ENCODE peak calls at places on chromosomes 5 and 9, in nine cellular contexts. One of them, this sample, is unnamed.

GRCh38 chr9:38032266-38032830 is 36.7 kb downstream of the SHB start:
- DNase-seq in right lobe of liver: no peak
- DNase-seq in cardiac fibroblast: no peak
- DNase-seq in heart right ventricle: no peak
- DNase-seq in BJ: no peak
- DNase-seq in IMR-90: no peak
- DNase-seq in adrenal gland: no peak
- DNase-seq in astrocyte: no peak
- DNase-seq in OCI-LY7: peak
- DNase-seq in this sample: no peak

GRCh38 chr9:131190191-131190590 is 64.8 kb downstream of the NUP214 start:
- DNase-seq in IMR-90: no peak
- DNase-seq in adrenal gland: no peak
- DNase-seq in astrocyte: no peak
- DNase-seq in BJ: no peak
- DNase-seq in heart right ventricle: no peak
- DNase-seq in right lobe of liver: no peak
- DNase-seq in cardiac fibroblast: no peak
- DNase-seq in OCI-LY7: no peak
- DNase-seq in this sample: no peak

GRCh38 chr5:912356-913091 is 19.8 kb downstream of the TRIP13 start:
- DNase-seq in OCI-LY7: peak
- DNase-seq in astrocyte: peak
- DNase-seq in BJ: peak
- DNase-seq in right lobe of liver: no peak
- DNase-seq in IMR-90: peak
- DNase-seq in adrenal gland: no peak
- DNase-seq in heart right ventricle: no peak
- DNase-seq in cardiac fibroblast: peak
- DNase-seq in this sample: peak

GRCh38 chr9:120366646-120367019 is 213.3 kb downstream of the CDK5RAP2 start:
- DNase-seq in astrocyte: peak
- DNase-seq in right lobe of liver: no peak
- DNase-seq in heart right ventricle: no peak
- DNase-seq in cardiac fibroblast: peak
- DNase-seq in adrenal gland: peak
- DNase-seq in BJ: peak
- DNase-seq in IMR-90: peak
- DNase-seq in OCI-LY7: no peak
- DNase-seq in this sample: peak

GRCh38 chr5:93591323-93591945 is 8.4 kb downstream of the NR2F1 start:
- DNase-seq in cardiac fibroblast: no peak
- DNase-seq in BJ: no peak
- DNase-seq in IMR-90: no peak
- DNase-seq in astrocyte: no peak
- DNase-seq in right lobe of liver: no peak
- DNase-seq in adrenal gland: no peak
- DNase-seq in heart right ventricle: no peak
- DNase-seq in OCI-LY7: no peak
- DNase-seq in this sample: no peak

GRCh38 chr9:15329539-15330109 is 22.6 kb upstream of the TTC39B start:
- DNase-seq in heart right ventricle: no peak
- DNase-seq in IMR-90: no peak
- DNase-seq in right lobe of liver: no peak
- DNase-seq in OCI-LY7: no peak
- DNase-seq in cardiac fibroblast: no peak
- DNase-seq in BJ: no peak
- DNase-seq in astrocyte: no peak
- DNase-seq in adrenal gland: no peak
- DNase-seq in this sample: no peak

GRCh38 chr9:19641046-19641445 is 147.8 kb downstream of the SLC24A2 start:
- DNase-seq in IMR-90: no peak
- DNase-seq in BJ: no peak
- DNase-seq in heart right ventricle: no peak
- DNase-seq in astrocyte: no peak
- DNase-seq in OCI-LY7: no peak
- DNase-seq in right lobe of liver: no peak
- DNase-seq in adrenal gland: no peak
- DNase-seq in cardiac fibroblast: peak
- DNase-seq in this sample: peak

GRCh38 chr9:116152390-116152789 is 1.2 kb upstream of the PAPPA start:
- DNase-seq in cardiac fibroblast: peak
- DNase-seq in right lobe of liver: no peak
- DNase-seq in adrenal gland: no peak
- DNase-seq in heart right ventricle: no peak
- DNase-seq in OCI-LY7: no peak
- DNase-seq in IMR-90: peak
- DNase-seq in astrocyte: no peak
- DNase-seq in BJ: no peak
- DNase-seq in this sample: peak

GRCh38 chr5:75756991-75757390 is 39.8 kb upstream of the POC5 start:
- DNase-seq in astrocyte: no peak
- DNase-seq in BJ: no peak
- DNase-seq in heart right ventricle: no peak
- DNase-seq in OCI-LY7: no peak
- DNase-seq in cardiac fibroblast: no peak
- DNase-seq in adrenal gland: no peak
- DNase-seq in right lobe of liver: no peak
- DNase-seq in IMR-90: peak
- DNase-seq in this sample: no peak

GRCh38 chr9:82191082-82191481 is 202.5 kb downstream of the SPATA31D1 start:
- DNase-seq in IMR-90: no peak
- DNase-seq in adrenal gland: no peak
- DNase-seq in right lobe of liver: no peak
- DNase-seq in BJ: no peak
- DNase-seq in OCI-LY7: no peak
- DNase-seq in astrocyte: no peak
- DNase-seq in heart right ventricle: no peak
- DNase-seq in cardiac fibroblast: no peak
- DNase-seq in this sample: no peak

GRCh38 chr5:125034331-125034730 is 287.9 kb upstream of the ZNF608 start:
- DNase-seq in BJ: no peak
- DNase-seq in adrenal gland: no peak
- DNase-seq in astrocyte: no peak
- DNase-seq in IMR-90: no peak
- DNase-seq in cardiac fibroblast: no peak
- DNase-seq in right lobe of liver: peak
- DNase-seq in OCI-LY7: no peak
- DNase-seq in heart right ventricle: no peak
- DNase-seq in this sample: no peak

GRCh38 chr5:134223406-134224251 is 2.2 kb downstream of the PPP2CA start:
- DNase-seq in IMR-90: peak
- DNase-seq in OCI-LY7: no peak
- DNase-seq in cardiac fibroblast: peak
- DNase-seq in astrocyte: no peak
- DNase-seq in heart right ventricle: no peak
- DNase-seq in right lobe of liver: no peak
- DNase-seq in BJ: no peak
- DNase-seq in adrenal gland: no peak
- DNase-seq in this sample: no peak

GRCh38 chr9:131773911-131774379 is 34.1 kb upstream of the RAPGEF1 start:
- DNase-seq in OCI-LY7: peak
- DNase-seq in IMR-90: peak
- DNase-seq in astrocyte: peak
- DNase-seq in cardiac fibroblast: peak
- DNase-seq in right lobe of liver: peak
- DNase-seq in adrenal gland: peak
- DNase-seq in heart right ventricle: no peak
- DNase-seq in BJ: no peak
- DNase-seq in this sample: peak

GRCh38 chr5:175874462-175875139 is 3.2 kb downstream of the CPLX2 start:
- DNase-seq in heart right ventricle: no peak
- DNase-seq in IMR-90: no peak
- DNase-seq in adrenal gland: no peak
- DNase-seq in right lobe of liver: no peak
- DNase-seq in astrocyte: no peak
- DNase-seq in OCI-LY7: no peak
- DNase-seq in cardiac fibroblast: no peak
- DNase-seq in BJ: no peak
- DNase-seq in this sample: no peak

GRCh38 chr5:175876107-175876506 is 4.7 kb downstream of the CPLX2 start:
- DNase-seq in BJ: no peak
- DNase-seq in right lobe of liver: no peak
- DNase-seq in cardiac fibroblast: no peak
- DNase-seq in adrenal gland: no peak
- DNase-seq in astrocyte: no peak
- DNase-seq in heart right ventricle: no peak
- DNase-seq in IMR-90: no peak
- DNase-seq in OCI-LY7: no peak
- DNase-seq in this sample: no peak

GRCh38 chr5:175872287-175873089 is 1.1 kb downstream of the CPLX2 start:
- DNase-seq in BJ: no peak
- DNase-seq in right lobe of liver: no peak
- DNase-seq in astrocyte: no peak
- DNase-seq in adrenal gland: no peak
- DNase-seq in OCI-LY7: no peak
- DNase-seq in IMR-90: no peak
- DNase-seq in heart right ventricle: no peak
- DNase-seq in cardiac fibroblast: no peak
- DNase-seq in this sample: no peak

GRCh38 chr5:175870820-175871447 is 444 bp upstream of the CPLX2 start:
- DNase-seq in adrenal gland: no peak
- DNase-seq in OCI-LY7: no peak
- DNase-seq in astrocyte: no peak
- DNase-seq in IMR-90: no peak
- DNase-seq in heart right ventricle: no peak
- DNase-seq in BJ: no peak
- DNase-seq in cardiac fibroblast: no peak
- DNase-seq in right lobe of liver: no peak
- DNase-seq in this sample: no peak

GRCh38 chr5:175873090-175873454 is 1.7 kb downstream of the CPLX2 start:
- DNase-seq in heart right ventricle: no peak
- DNase-seq in adrenal gland: no peak
- DNase-seq in right lobe of liver: no peak
- DNase-seq in OCI-LY7: no peak
- DNase-seq in BJ: no peak
- DNase-seq in cardiac fibroblast: no peak
- DNase-seq in astrocyte: no peak
- DNase-seq in IMR-90: no peak
- DNase-seq in this sample: no peak
- TF ChIP-seq CTCF in heart right ventricle: no peak
- TF ChIP-seq CTCF in adrenal gland: no peak
- TF ChIP-seq CTCF in right lobe of liver: no peak
- TF ChIP-seq CTCF in OCI-LY7: no peak
- TF ChIP-seq CTCF in BJ: peak
- TF ChIP-seq CTCF in cardiac fibroblast: peak
- TF ChIP-seq CTCF in astrocyte: no peak
- TF ChIP-seq CTCF in IMR-90: peak
- TF ChIP-seq CTCF in this sample: no peak

GRCh38 chr5:179343902-179344300 is 1.4 kb downstream of the ADAMTS2 start:
- DNase-seq in right lobe of liver: peak
- DNase-seq in cardiac fibroblast: peak
- DNase-seq in IMR-90: peak
- DNase-seq in heart right ventricle: peak
- DNase-seq in OCI-LY7: no peak
- DNase-seq in BJ: no peak
- DNase-seq in adrenal gland: no peak
- DNase-seq in astrocyte: no peak
- DNase-seq in this sample: peak
- H3K4me3 ChIP-seq in right lobe of liver: peak
- H3K4me3 ChIP-seq in cardiac fibroblast: peak
- H3K4me3 ChIP-seq in IMR-90: peak
- H3K4me3 ChIP-seq in heart right ventricle: peak
- H3K4me3 ChIP-seq in OCI-LY7: no peak
- H3K4me3 ChIP-seq in BJ: peak
- H3K4me3 ChIP-seq in adrenal gland: peak
- H3K4me3 ChIP-seq in astrocyte: peak
- H3K4me3 ChIP-seq in this sample: peak

GRCh38 chr5:62206150-62206829 is 99.7 kb upstream of the KIF2A start:
- DNase-seq in astrocyte: no peak
- DNase-seq in BJ: no peak
- DNase-seq in OCI-LY7: no peak
- DNase-seq in heart right ventricle: no peak
- DNase-seq in right lobe of liver: no peak
- DNase-seq in cardiac fibroblast: no peak
- DNase-seq in IMR-90: no peak
- DNase-seq in adrenal gland: no peak
- DNase-seq in this sample: peak
- TF ChIP-seq CTCF in astrocyte: no peak
- TF ChIP-seq CTCF in BJ: peak
- TF ChIP-seq CTCF in OCI-LY7: peak
- TF ChIP-seq CTCF in heart right ventricle: no peak
- TF ChIP-seq CTCF in right lobe of liver: no peak
- TF ChIP-seq CTCF in cardiac fibroblast: no peak
- TF ChIP-seq CTCF in IMR-90: no peak
- TF ChIP-seq CTCF in adrenal gland: no peak
- TF ChIP-seq CTCF in this sample: peak

GRCh38 chr5:78905084-78905938 is 79.8 kb downstream of the ARSB start:
- DNase-seq in IMR-90: peak
- DNase-seq in heart right ventricle: no peak
- DNase-seq in right lobe of liver: no peak
- DNase-seq in OCI-LY7: peak
- DNase-seq in astrocyte: peak
- DNase-seq in cardiac fibroblast: no peak
- DNase-seq in adrenal gland: no peak
- DNase-seq in BJ: no peak
- DNase-seq in this sample: peak

GRCh38 chr5:78908173-78908901 is 76.8 kb downstream of the ARSB start:
- DNase-seq in BJ: peak
- DNase-seq in adrenal gland: peak
- DNase-seq in heart right ventricle: peak
- DNase-seq in right lobe of liver: no peak
- DNase-seq in astrocyte: peak
- DNase-seq in OCI-LY7: no peak
- DNase-seq in IMR-90: peak
- DNase-seq in cardiac fibroblast: peak
- DNase-seq in this sample: peak

GRCh38 chr5:78903936-78904335 is 81.2 kb downstream of the ARSB start:
- DNase-seq in adrenal gland: no peak
- DNase-seq in right lobe of liver: no peak
- DNase-seq in IMR-90: peak
- DNase-seq in astrocyte: peak
- DNase-seq in OCI-LY7: no peak
- DNase-seq in BJ: no peak
- DNase-seq in cardiac fibroblast: no peak
- DNase-seq in heart right ventricle: no peak
- DNase-seq in this sample: no peak

GRCh38 chr5:78912085-78912771 is 72.9 kb downstream of the ARSB start:
- DNase-seq in BJ: no peak
- DNase-seq in IMR-90: peak
- DNase-seq in right lobe of liver: no peak
- DNase-seq in astrocyte: peak
- DNase-seq in OCI-LY7: no peak
- DNase-seq in heart right ventricle: no peak
- DNase-seq in cardiac fibroblast: no peak
- DNase-seq in adrenal gland: no peak
- DNase-seq in this sample: no peak

DNA sequence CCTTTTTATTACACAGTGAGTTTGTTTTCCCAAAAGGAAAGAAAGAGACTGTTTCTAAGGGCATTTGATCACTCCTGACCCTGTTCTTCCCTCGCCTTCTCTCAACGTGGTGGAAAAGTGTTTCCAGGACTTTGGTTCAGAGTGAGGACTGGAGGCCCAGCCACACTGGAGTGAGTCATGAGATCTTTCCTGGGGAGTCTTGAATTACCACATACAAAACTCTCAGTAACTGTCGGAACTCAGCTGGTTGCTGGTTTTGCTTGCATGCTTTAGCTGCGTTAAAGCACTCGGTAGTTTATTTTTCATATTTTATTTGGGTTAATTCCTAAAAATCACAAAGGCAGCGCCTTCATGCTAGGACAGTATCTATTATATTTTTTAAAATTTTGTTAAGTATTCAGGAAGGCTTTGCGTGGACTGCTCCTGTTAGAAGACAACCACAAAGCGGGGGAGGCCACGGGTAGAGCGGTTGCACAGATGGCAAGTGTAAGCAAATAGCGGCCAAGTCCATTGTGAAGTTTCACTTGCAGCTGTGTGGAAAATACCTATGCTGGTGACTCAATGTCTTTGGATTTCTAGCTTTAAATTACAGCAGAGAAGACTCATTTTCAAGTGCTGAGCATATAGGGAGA is 77.7 kb downstream of the ARSB start:
- DNase-seq in astrocyte: peak
- DNase-seq in right lobe of liver: no peak
- DNase-seq in cardiac fibroblast: peak
- DNase-seq in OCI-LY7: peak
- DNase-seq in heart right ventricle: no peak
- DNase-seq in BJ: peak
- DNase-seq in adrenal gland: no peak
- DNase-seq in IMR-90: peak
- DNase-seq in this sample: peak
- H3K4me3 ChIP-seq in astrocyte: peak
- H3K4me3 ChIP-seq in right lobe of liver: no peak
- H3K4me3 ChIP-seq in cardiac fibroblast: no peak
- H3K4me3 ChIP-seq in OCI-LY7: no peak
- H3K4me3 ChIP-seq in heart right ventricle: peak
- H3K4me3 ChIP-seq in BJ: no peak
- H3K4me3 ChIP-seq in adrenal gland: no peak
- H3K4me3 ChIP-seq in IMR-90: no peak
- H3K4me3 ChIP-seq in this sample: peak